ENCODE peak calls at places on chromosomes 1 and 21, in seven cellular contexts. D is heart right ventricle, M is tibial artery, E is adrenal gland, W is aorta, U is body of pancreas, O is GM12878. B is an unnamed sample. For H3K27me3 and H3K9me3, the result is how much of the 10 kb centered on the place peaks cover.

GRCh38 chr1:41822865-41823264 is 95.9 kb downstream of the HIVEP3 start:
- DNase-seq in W (no peak), U (no peak), D (no peak), E (no peak), M (no peak), O (no peak), B (no peak)

GRCh38 chr21:44940116-44940631 is 345 bp downstream of the SLX9 start:
- DNase-seq in W (peak), D (no peak), U (no peak), M (no peak), E (no peak), O (no peak), B (peak)

GRCh38 chr1:48661726-48662483 is 114.8 kb downstream of the BEND5 start:
- DNase-seq in O (no peak), D (no peak), W (no peak), M (no peak), E (no peak), U (no peak), B (peak)

GRCh38 chr1:93352376-93352775 is 6.7 kb downstream of the DR1 start:
- DNase-seq in O (no peak), M (no peak), D (no peak), U (no peak), E (no peak), W (no peak), B (no peak)

GRCh38 chr1:97647776-97648175 is 273.1 kb downstream of the DPYD start:
- DNase-seq in M (no peak), U (no peak), D (no peak), O (no peak), E (no peak), W (no peak), B (no peak)

GRCh38 chr1:208326033-208326432 is 81.8 kb upstream of the PLXNA2 start:
- DNase-seq in M (no peak), W (no peak), D (no peak), E (no peak), U (no peak), O (no peak), B (no peak)

GRCh38 chr1:176885756-176886155 is 278.8 kb downstream of the ASTN1 start:
- DNase-seq in W (no peak), D (no peak), M (no peak), O (no peak), E (no peak), U (no peak), B (no peak)

GRCh38 chr21:44875341-44875740 is 1.9 kb upstream of the PTTG1IP start:
- DNase-seq in D (no peak), E (no peak), M (no peak), W (peak), U (no peak), O (no peak), B (no peak)

GRCh38 chr1:150820710-150821521 is 12.9 kb upstream of the CTSK start:
- DNase-seq in D (no peak), M (no peak), O (no peak), W (no peak), E (no peak), U (no peak), B (no peak)

GRCh38 chr1:231807498-231807897 is 180.9 kb downstream of the DISC1 start:
- DNase-seq in U (no peak), M (no peak), D (no peak), W (no peak), O (no peak), E (no peak), B (peak)

GRCh38 chr1:234958066-234958701 is 170.5 kb downstream of the TOMM20 start:
- DNase-seq in M (no peak), D (no peak), O (no peak), U (no peak), E (no peak), W (no peak), B (peak)

DNA sequence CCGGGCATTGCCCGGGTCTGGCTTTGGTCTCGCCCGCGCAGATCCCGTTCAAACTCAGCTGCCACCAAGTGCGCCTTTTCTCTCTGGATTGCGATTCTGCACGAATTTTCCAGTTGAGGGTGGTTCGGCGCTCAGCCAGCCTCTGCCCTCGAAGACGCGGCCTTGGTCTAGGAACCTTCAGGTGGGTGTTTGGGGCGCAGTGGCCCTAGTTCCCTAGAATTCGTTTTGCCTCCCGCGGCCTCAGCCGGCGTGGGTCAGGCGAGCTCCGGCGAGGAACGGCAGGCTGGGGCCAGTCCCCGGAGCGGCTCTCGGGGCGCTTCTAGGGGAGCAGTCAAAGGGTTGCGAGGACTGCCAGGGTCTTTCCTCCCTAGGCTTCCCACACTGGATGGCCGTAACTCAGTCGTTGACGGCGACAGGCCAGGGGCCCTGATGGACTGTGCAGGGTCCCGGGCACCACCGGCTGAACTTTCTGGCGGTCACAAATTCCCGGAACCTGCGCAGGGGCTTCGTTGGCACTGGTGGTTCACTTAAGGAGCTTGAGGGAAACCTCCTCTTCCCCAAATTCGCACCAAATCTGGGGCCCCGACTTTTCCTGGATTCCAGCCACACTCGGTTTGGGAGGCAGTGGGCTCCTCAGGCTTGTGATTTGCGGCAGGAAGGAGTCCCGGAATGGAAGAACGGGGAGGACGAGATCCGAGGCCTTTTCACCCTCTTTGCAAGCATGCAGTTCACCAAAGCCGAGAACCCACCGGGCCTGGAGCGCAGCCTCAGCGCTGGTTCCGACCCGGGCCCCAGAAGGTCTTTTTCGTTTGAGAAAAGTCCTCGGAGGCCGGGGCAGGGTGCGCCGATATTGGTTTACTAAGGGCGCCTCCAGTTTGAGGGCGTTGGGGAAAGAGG is 1.2 kb downstream of the DMBX1 start:
- DNase-seq in D (no peak), W (peak), U (no peak), M (no peak), O (no peak), E (no peak), B (no peak)
- H3K27me3 ChIP-seq in D (half or more), W (under half), U (under half), M (half or more), O (under half), E (half or more), B (under half)

GRCh38 chr1:161013591-161014513 is 7.1 kb downstream of the F11R start:
- DNase-seq in M (peak), E (peak), O (peak), D (peak), W (peak), U (peak), B (peak)

GRCh38 chr1:161009602-161010211 is 11.2 kb downstream of the F11R start:
- DNase-seq in O (no peak), U (no peak), W (no peak), D (no peak), E (no peak), M (no peak), B (no peak)

GRCh38 chr1:161008857-161009554 is 11.9 kb downstream of the F11R start:
- DNase-seq in D (no peak), O (no peak), M (no peak), W (no peak), E (no peak), U (no peak), B (no peak)

GRCh38 chr1:161012420-161012819 is 8.5 kb downstream of the F11R start:
- DNase-seq in U (no peak), E (no peak), D (no peak), W (no peak), M (no peak), O (no peak), B (no peak)

GRCh38 chr1:161013104-161013590 is 7.8 kb downstream of the F11R start:
- DNase-seq in W (no peak), U (no peak), O (no peak), E (no peak), D (no peak), M (no peak), B (no peak)
- H3K4me3 ChIP-seq in W (no peak), U (no peak), O (peak), E (no peak), D (no peak), M (no peak), B (no peak)

GRCh38 chr21:23534833-23535232 is 2072.4 kb downstream of the MRPL39 start:
- DNase-seq in E (no peak), W (no peak), D (no peak), M (no peak), O (no peak), U (no peak), B (no peak)
- H3K9me3 ChIP-seq in E (under half), W (under half), D (under half), M (under half), O (under half), U (under half), B (under half)

GRCh38 chr1:233815357-233815756 is 89.1 kb upstream of the SLC35F3 start:
- DNase-seq in M (no peak), W (no peak), E (no peak), U (no peak), O (no peak), D (no peak), B (no peak)
- H3K27me3 ChIP-seq in M (under half), W (under half), E (under half), U (under half), O (under half), D (under half), B (under half)

GRCh38 chr21:34890258-34890723 is 158.8 kb downstream of the RUNX1 start:
- DNase-seq in E (no peak), U (no peak), W (no peak), M (no peak), D (no peak), O (no peak), B (no peak)
- H3K4me3 ChIP-seq in E (no peak), U (no peak), W (no peak), M (peak), D (peak), O (peak), B (peak)

GRCh38 chr1:214441119-214441518 is 110.3 kb downstream of the PTPN14 start:
- DNase-seq in W (no peak), U (no peak), O (no peak), E (no peak), D (no peak), M (no peak), B (no peak)
- H3K9me3 ChIP-seq in W (under half), U (under half), O (under half), E (under half), D (under half), M (under half), B (under half)

GRCh38 chr1:156693858-156694562 is 11.4 kb downstream of the CRABP2 start:
- DNase-seq in E (no peak), W (no peak), U (no peak), M (no peak), D (no peak), O (no peak), B (no peak)
- H3K27me3 ChIP-seq in E (under half), W (under half), U (under half), M (half or more), D (under half), O (under half), B (under half)